ENCODE peak calls at places on chromosomes 7 and 10, in seven cellular contexts. H is Right ventricle myocardium inferior; F is stimulated activated CD4-positive, alpha-beta T cell treated with anti-CD3 and anti-CD28 coated beads, Interleukin-12 subunit alpha, Interleukin-12 subunit beta, amount 100 ng/mL, for 24 hours; W is T-helper 22 cell; T is RPMI7951; V is stimulated activated CD8-positive, alpha-beta memory T cell treated with anti-CD3 and anti-CD28 coated beads, Interleukin-7, amount 100 ng/mL, for 4 hours; L is WTC11. U is an unnamed sample.

GRCh38 chr7:11716185-11716584 is 115.8 kb downstream of the THSD7A start:
- DNase-seq in W (no peak), H (peak), T (no peak), V (no peak), F (no peak), L (no peak), U (peak)

GRCh38 chr7:150379590-150380379 is 655 bp downstream of the ZNF775 start:
- DNase-seq in F (no peak), W (no peak), T (peak), L (peak), V (no peak), H (no peak), U (peak)

GRCh38 chr7:71301167-71301566 is 169.2 kb downstream of the GALNT17 start:
- DNase-seq in F (no peak), H (no peak), L (no peak), T (no peak), W (no peak), V (no peak), U (no peak)

GRCh38 chr7:129122086-129122750 is 22.3 kb upstream of the TSPAN33 start:
- DNase-seq in F (no peak), L (no peak), V (peak), H (no peak), W (no peak), T (no peak), U (no peak)

GRCh38 chr7:102101926-102102325 is 184.7 kb upstream of the SH2B2 start:
- DNase-seq in V (no peak), H (no peak), F (no peak), L (no peak), T (no peak), W (no peak), U (no peak)

GRCh38 chr7:38306136-38306535 is 32.7 kb upstream of the TARP start:
- DNase-seq in L (no peak), F (no peak), H (no peak), W (no peak), V (no peak), T (no peak), U (peak)

GRCh38 chr7:83732305-83732704 is 83.4 kb upstream of the SEMA3E start:
- DNase-seq in V (no peak), H (no peak), L (no peak), F (no peak), W (no peak), T (peak), U (no peak)

GRCh38 chr10:90871279-90871760 is 454 bp upstream of the RPP30 start:
- DNase-seq in W (no peak), V (no peak), H (no peak), T (peak), L (peak), F (peak), U (peak)

GRCh38 chr7:15925608-15926007 is 239.1 kb upstream of the MEOX2 start:
- DNase-seq in H (no peak), L (no peak), T (no peak), W (no peak), F (no peak), V (no peak), U (no peak)

GRCh38 chr7:114922652-114923402 is 933 bp downstream of the MDFIC start:
- DNase-seq in H (peak), F (peak), L (peak), V (peak), W (peak), T (peak), U (peak)

GRCh38 chr7:27685209-27685608 is 22.5 kb upstream of the HIBADH start:
- DNase-seq in V (no peak), F (no peak), L (no peak), W (no peak), T (peak), H (no peak), U (peak)